ENCODE peak calls at places on chromosome 11, in nine cellular contexts. S is activated naive CD8-positive, alpha-beta T cell treated with anti-CD3 and anti-CD28 coated beads, Interleukin-2, amount 50 U/mL, for 16 hours; W is upper lobe of right lung; J is cardiac muscle cell; B is neuronal stem cell; K is C1 segment of cervical spinal cord; Q is ureter; N is activated T-helper 1 cell treated with anti-CD3 and anti-CD28 coated beads, Interleukin-12 subunit alpha, Interleukin-12 subunit beta, Interleukin-2, Interleukin-4 antibody, amounts not matched to agents 30 ng/mL and 10 ng/mL and 1 ng/mL, durations not matched to agents 14 hours and 24 hours and 36 hours; A is left lobe of liver. R is an unnamed sample.

GRCh38 chr11:130020323-130020722 is 17.7 kb upstream of the PRDM10 start:
- DNase-seq in S (no peak), W (no peak), J (no peak), B (no peak), K (no peak), Q (no peak), N (no peak), A (no peak), R (no peak)

GRCh38 chr11:127098684-127099083 is 98.1 kb upstream of the KIRREL3 start:
- DNase-seq in S (no peak), W (no peak), J (peak), B (peak), K (no peak), Q (no peak), N (no peak), A (no peak), R (no peak)

GRCh38 chr11:65417702-65418430 is 4.7 kb upstream of the NEAT1 start:
- DNase-seq in S (no peak), W (peak), J (peak), B (no peak), K (no peak), Q (peak), N (peak), A (peak), R (no peak)

GRCh38 chr11:2566223-2567025 is 121.6 kb downstream of the KCNQ1 start:
- DNase-seq in S (no peak), W (peak), J (peak), B (no peak), K (no peak), Q (no peak), N (no peak), A (peak), R (no peak)

GRCh38 chr11:46133119-46133518 is 11.9 kb upstream of the PHF21A start:
- DNase-seq in S (no peak), W (no peak), J (no peak), B (no peak), K (no peak), Q (no peak), N (no peak), A (no peak), R (no peak)

GRCh38 chr11:68454767-68455166 is 5.8 kb upstream of the PPP6R3 start:
- DNase-seq in S (no peak), W (peak), J (no peak), B (no peak), K (no peak), Q (no peak), N (no peak), A (no peak), R (no peak)

GRCh38 chr11:103486609-103487008 is 377.4 kb downstream of the DYNC2H1 start:
- DNase-seq in S (no peak), W (no peak), J (no peak), B (no peak), K (no peak), Q (no peak), N (no peak), A (no peak), R (no peak)

GRCh38 chr11:120119121-120119520 is 18.8 kb downstream of the TRIM29 start:
- DNase-seq in S (no peak), W (no peak), J (no peak), B (no peak), K (no peak), Q (no peak), N (no peak), A (no peak), R (no peak)

R was measured in HepG2.